ENCODE peak calls at places on chromosomes 12 and 14, in seven cellular contexts. O, R, N, E, B, S and Q are unnamed samples.

GRCh38 chr14:105023144-105023543 is 2.3 kb upstream of the CDCA4 start:
- DNase-seq in S (no peak), R (no peak), B (peak), O (no peak), E (no peak), N (no peak), Q (no peak)

GRCh38 chr12:64731683-64732082 is 27.5 kb downstream of the GNS start:
- DNase-seq in S (no peak), N (no peak), O (no peak), R (no peak), B (no peak), E (no peak), Q (no peak)

GRCh38 chr12:30525171-30525570 is 170.5 kb downstream of the IPO8 start:
- DNase-seq in S (no peak), N (no peak), E (no peak), B (no peak), O (no peak), R (no peak), Q (peak)

GRCh38 chr14:58100735-58101368 is 51.2 kb downstream of the ARMH4 start:
- DNase-seq in E (no peak), R (no peak), S (no peak), O (no peak), N (peak), B (peak), Q (no peak)

GRCh38 chr14:67541448-67542387 is 8.6 kb downstream of the PLEKHH1 start:
- DNase-seq in R (no peak), S (peak), O (no peak), B (no peak), E (no peak), N (no peak), Q (no peak)

GRCh38 chr12:3333583-3333982 is 157.4 kb upstream of the PRMT8 start:
- DNase-seq in O (no peak), E (peak), S (no peak), N (no peak), B (no peak), R (peak), Q (no peak)

GRCh38 chr14:51576899-51577298 is 74.8 kb upstream of the FRMD6 start:
- DNase-seq in E (no peak), N (peak), O (no peak), B (peak), R (no peak), S (no peak), Q (no peak)

GRCh38 chr12:47813491-47814196 is 6.1 kb downstream of the HDAC7 start:
- DNase-seq in B (no peak), N (peak), E (no peak), R (no peak), S (no peak), O (no peak), Q (no peak)

GRCh38 chr12:90858261-90858660 is 96.7 kb downstream of the CCER1 start:
- DNase-seq in N (no peak), E (no peak), R (no peak), S (peak), B (no peak), O (no peak), Q (peak)

GRCh38 chr12:93441111-93441616 is 583 bp downstream of the UBE2N start:
- DNase-seq in B (peak), S (peak), N (no peak), E (no peak), O (peak), R (peak), Q (peak)

GRCh38 chr14:91573528-91573893 is 63.4 kb upstream of the PPP4R3A start:
- DNase-seq in R (no peak), E (no peak), S (no peak), O (no peak), B (no peak), N (no peak), Q (no peak)
- H3K4me3 ChIP-seq in R (no peak), E (peak), S (no peak), O (no peak), B (peak), N (no peak), Q (no peak)

GRCh38 chr14:77844802-77845201 is 44.9 kb downstream of the ADCK1 start:
- DNase-seq in O (no peak), B (peak), E (no peak), R (no peak), S (no peak), N (peak), Q (no peak)
- H3K4me3 ChIP-seq in O (no peak), B (no peak), E (no peak), R (no peak), S (no peak), N (no peak), Q (no peak)

DNA sequence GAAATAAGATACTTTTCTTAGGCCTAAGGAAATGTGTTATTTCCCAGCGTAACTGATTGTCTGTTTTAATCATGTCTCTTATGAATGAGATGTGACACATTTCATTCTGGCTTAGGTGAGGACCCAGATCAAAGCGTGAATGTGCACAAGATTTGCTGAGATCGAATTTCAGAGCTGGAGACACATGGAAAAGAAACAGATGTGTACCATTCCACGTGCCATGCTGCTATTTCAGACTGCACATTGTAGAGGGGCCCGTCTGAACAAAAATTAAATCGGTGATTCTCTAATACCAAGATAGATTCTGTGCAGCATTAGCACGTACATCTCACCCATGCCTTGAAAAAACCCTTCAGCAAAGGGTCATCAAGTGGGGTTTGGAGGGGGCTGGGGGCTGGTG is 290.4 kb downstream of the AACS start:
- DNase-seq in E (no peak), O (no peak), S (no peak), R (no peak), B (no peak), N (no peak), Q (no peak)
- H3K4me3 ChIP-seq in E (no peak), O (no peak), S (no peak), R (no peak), B (no peak), N (no peak), Q (no peak)

GRCh38 chr12:112977641-112978040 is 678 bp upstream of the OAS2 start:
- DNase-seq in N (peak), S (no peak), B (no peak), R (no peak), E (no peak), O (peak), Q (no peak)

GRCh38 chr12:112977139-112977538 is 1.2 kb upstream of the OAS2 start:
- DNase-seq in S (no peak), E (no peak), N (no peak), R (no peak), B (no peak), O (no peak), Q (no peak)

GRCh38 chr12:112980491-112981158 is 2.3 kb downstream of the OAS2 start:
- DNase-seq in E (no peak), N (no peak), S (no peak), O (no peak), B (no peak), R (no peak), Q (no peak)

GRCh38 chr12:112979281-112979680 is 962 bp downstream of the OAS2 start:
- DNase-seq in E (no peak), O (peak), R (no peak), S (peak), B (peak), N (no peak), Q (no peak)

DNA sequence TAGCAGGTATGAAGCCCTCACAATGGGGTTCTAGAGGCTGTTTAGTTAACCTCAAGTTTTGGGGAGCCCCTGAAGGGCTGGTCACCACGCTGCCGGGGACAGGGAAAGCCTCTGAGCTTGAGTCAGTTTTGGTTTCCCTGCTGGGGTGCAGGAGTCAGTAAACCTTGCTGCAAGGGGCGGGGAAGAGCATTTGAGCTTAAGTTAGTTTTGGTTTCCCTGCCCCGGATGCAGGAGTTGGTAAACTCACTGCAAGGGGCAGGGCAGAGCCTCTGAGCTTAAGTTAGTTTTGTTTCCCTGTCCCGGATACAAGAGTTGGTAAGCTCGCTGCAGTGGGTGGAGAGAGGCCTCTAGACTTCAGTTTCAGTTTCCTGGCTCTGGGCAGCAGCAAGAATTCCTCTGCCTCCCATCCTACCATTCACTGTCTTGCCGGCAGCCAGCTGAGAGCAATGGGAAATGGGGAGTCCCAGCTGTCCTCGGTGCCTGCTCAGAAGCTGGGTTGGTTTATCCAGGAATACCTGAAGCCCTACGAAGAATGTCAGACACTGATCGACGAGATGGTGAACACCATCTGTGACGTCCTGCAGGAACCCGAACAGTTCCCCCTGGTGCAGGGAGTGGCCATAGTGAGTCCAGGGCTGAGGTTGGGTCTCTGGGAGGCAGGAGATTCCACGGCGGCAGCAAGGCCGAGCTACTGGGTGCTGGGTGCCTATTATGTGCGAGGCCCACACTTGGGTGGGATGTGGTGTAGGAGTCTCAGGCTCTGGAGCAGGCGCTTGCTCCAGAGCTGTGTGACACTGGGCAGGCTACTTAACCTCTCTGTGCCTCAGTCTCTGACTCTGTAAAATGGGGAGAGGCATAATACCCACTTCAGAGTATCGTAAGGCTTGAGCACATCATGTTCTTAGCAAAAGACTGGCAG is at the start of gene OAS2:
- DNase-seq in R (no peak), N (peak), B (peak), E (no peak), O (peak), S (peak), Q (peak)
- H3K4me3 ChIP-seq in R (peak), N (peak), B (no peak), E (no peak), O (peak), S (peak), Q (peak)

GRCh38 chr12:111361717-111362576 is 6.9 kb downstream of the PHETA1 start:
- DNase-seq in E (no peak), O (no peak), B (no peak), R (no peak), S (no peak), N (no peak), Q (peak)

GRCh38 chr12:111359914-111360276 is 9.0 kb downstream of the PHETA1 start:
- DNase-seq in S (no peak), E (no peak), N (no peak), B (no peak), O (no peak), R (no peak), Q (no peak)

GRCh38 chr12:111359231-111359913 is 9.5 kb downstream of the PHETA1 start:
- DNase-seq in R (no peak), N (no peak), O (no peak), S (no peak), B (no peak), E (no peak), Q (no peak)

GRCh38 chr12:111361073-111361716 is 7.7 kb downstream of the PHETA1 start:
- DNase-seq in B (no peak), R (no peak), N (no peak), O (no peak), S (no peak), E (no peak), Q (no peak)

GRCh38 chr12:111360325-111360930 is 8.5 kb downstream of the PHETA1 start:
- DNase-seq in N (no peak), S (no peak), R (no peak), O (no peak), E (no peak), B (no peak), Q (no peak)
- H3K4me3 ChIP-seq in N (no peak), S (no peak), R (no peak), O (no peak), E (no peak), B (no peak), Q (no peak)

DNA sequence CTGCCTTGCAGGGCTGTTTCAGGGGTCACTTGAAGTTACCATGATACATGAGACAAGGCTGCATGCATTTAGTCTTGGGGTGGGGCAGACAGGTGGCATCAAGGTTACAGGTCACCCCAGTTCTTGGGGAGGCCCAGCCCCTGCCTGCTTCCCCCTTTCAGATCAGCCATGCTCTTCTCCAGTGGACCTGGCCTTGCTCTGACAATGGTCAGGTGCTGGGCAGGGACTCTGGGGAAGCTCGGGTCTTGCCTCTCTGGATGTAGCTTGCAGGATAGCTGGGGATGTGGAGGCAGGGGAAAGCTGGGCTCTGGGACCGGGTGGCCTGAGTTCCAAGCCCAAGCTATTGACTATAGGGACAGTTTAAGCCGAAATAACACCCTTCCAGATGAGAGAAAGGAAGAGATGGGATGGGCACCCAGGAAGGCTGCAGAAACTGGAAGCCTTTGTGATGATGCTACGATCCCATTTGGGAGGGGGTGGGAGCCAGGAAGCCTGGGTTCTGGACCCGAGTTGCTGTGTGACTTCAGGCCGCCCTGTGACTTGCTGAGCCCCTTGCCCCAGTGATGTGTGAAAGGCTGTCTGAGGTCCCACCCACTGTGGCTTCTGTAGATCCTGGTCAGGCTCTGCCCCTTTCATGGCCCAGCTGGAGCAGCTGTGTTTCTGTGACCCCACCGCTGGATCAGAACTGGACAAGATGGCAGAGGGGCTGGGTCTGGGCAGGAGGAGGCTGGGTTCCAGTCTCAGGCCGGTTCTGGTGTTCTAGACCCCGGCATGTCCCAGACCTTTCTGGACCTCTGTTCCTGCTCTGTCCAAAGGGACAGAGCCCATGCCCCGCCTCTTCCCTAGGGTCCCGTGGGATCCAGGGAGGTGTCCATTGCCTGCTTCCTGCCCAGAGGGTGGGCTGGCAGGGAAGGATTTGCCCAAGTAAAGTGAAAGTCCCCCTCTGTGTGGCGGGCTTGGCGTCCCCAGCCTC is 2.1 kb downstream of the TNFAIP2 start:
- DNase-seq in E (no peak), N (no peak), R (no peak), S (no peak), O (no peak), B (no peak), Q (no peak)
- H3K4me3 ChIP-seq in E (no peak), N (no peak), R (no peak), S (peak), O (no peak), B (no peak), Q (no peak)